ENCODE peak calls at places on chromosome 3, in seven cellular contexts. E is hepatocyte, L is foreskin fibroblast, K is AG09309, U is pancreas, R is left ventricle myocardium inferior, H is heart right ventricle. F is an unnamed sample.

GRCh38 chr3:49554639-49555265 is 475 bp downstream of the BSN start:
- DNase-seq in K (no peak), H (peak; percentile 40), E (peak; percentile 85), L (peak; percentile 70), R (peak; percentile 53), U (no peak), F (no peak)

GRCh38 chr3:150114873-150115570 is 144.3 kb upstream of the PFN2 start:
- DNase-seq in U (no peak), L (peak; percentile 74), K (no peak), E (no peak), R (no peak), H (no peak), F (peak; percentile 43)

GRCh38 chr3:8416965-8417364 is 84.7 kb upstream of the LMCD1 start:
- DNase-seq in K (no peak), R (no peak), U (peak; percentile 65), E (peak; percentile 31), H (no peak), L (peak; percentile 33), F (no peak)

GRCh38 chr3:11522398-11522715 is 121.4 kb downstream of the VGLL4 start:
- DNase-seq in R (no peak), H (no peak), L (no peak), E (no peak), K (no peak), U (no peak), F (no peak)

GRCh38 chr3:183278479-183279088 is 25.5 kb downstream of the B3GNT5 start:
- DNase-seq in K (no peak), U (no peak), H (no peak), E (no peak), L (peak; percentile 87), R (no peak), F (no peak)

GRCh38 chr3:29183346-29184087 is 97.4 kb upstream of the RBMS3 start:
- DNase-seq in E (no peak), U (no peak), R (no peak), K (no peak), L (peak; percentile 80), H (no peak), F (peak; percentile 69)

GRCh38 chr3:45644467-45645201 is 44.6 kb upstream of the SACM1L start:
- DNase-seq in K (no peak), L (peak; percentile 89), R (no peak), H (no peak), U (no peak), E (no peak), F (peak; percentile 60)

GRCh38 chr3:56782900-56783299 is 18.8 kb downstream of the ARHGEF3 start:
- DNase-seq in E (no peak), K (no peak), L (no peak), H (no peak), R (no peak), U (no peak), F (no peak)

GRCh38 chr3:195813916-195814486 is 2.3 kb upstream of the MUC4 start:
- DNase-seq in R (no peak), E (no peak), L (no peak), H (no peak), U (no peak), K (no peak), F (no peak)

GRCh38 chr3:109224333-109224732 is 87.8 kb downstream of the C3orf85 start:
- DNase-seq in H (no peak), U (peak; percentile 38), R (no peak), K (no peak), L (no peak), E (peak; percentile 52), F (no peak)

GRCh38 chr3:150106752-150107428 is 136.2 kb upstream of the PFN2 start:
- DNase-seq in K (peak; percentile 92), L (peak; percentile 90), U (no peak), R (no peak), E (peak; percentile 56), H (no peak), F (peak; percentile 97)

GRCh38 chr3:20040476-20041196 is 390 bp downstream of the KAT2B start:
- DNase-seq in K (no peak), E (peak; percentile 90), L (peak; percentile 83), U (peak; percentile 69), R (peak; percentile 83), H (peak; percentile 79), F (no peak)

GRCh38 chr3:25429960-25430941 is 2.2 kb downstream of the RARB start:
- DNase-seq in L (no peak), R (no peak), H (no peak), U (no peak), E (no peak), K (no peak), F (no peak)

GRCh38 chr3:78050276-78051080 is 1010.6 kb downstream of the ROBO2 start:
- DNase-seq in H (no peak), E (no peak), R (no peak), K (no peak), U (no peak), L (peak; percentile 28), F (no peak)

GRCh38 chr3:355622-356021 is 159.1 kb downstream of the CHL1 start:
- DNase-seq in E (no peak), K (peak; percentile 7), U (no peak), L (no peak), R (no peak), H (no peak), F (no peak)

GRCh38 chr3:161409069-161409468 is 37.8 kb upstream of the SPTSSB start:
- DNase-seq in U (peak; percentile 26), R (no peak), H (peak; percentile 41), E (peak; percentile 61), K (no peak), L (peak; percentile 76), F (no peak)

GRCh38 chr3:114848643-114849350 is 298.3 kb downstream of the ZBTB20 start:
- DNase-seq in H (no peak), E (no peak), K (no peak), R (no peak), U (peak; percentile 11), L (no peak), F (no peak)

GRCh38 chr3:112048911-112049310 is 14.4 kb downstream of the TMPRSS7 start:
- DNase-seq in E (no peak), U (no peak), H (no peak), R (no peak), K (no peak), L (no peak), F (no peak)

GRCh38 chr3:87473944-87474343 is 197.6 kb upstream of the POU1F1 start:
- DNase-seq in E (no peak), K (no peak), U (no peak), H (no peak), R (no peak), L (no peak), F (no peak)

GRCh38 chr3:35974872-35975271 is 335.5 kb downstream of the ARPP21 start:
- DNase-seq in K (no peak), R (no peak), H (no peak), U (no peak), E (no peak), L (no peak), F (no peak)

GRCh38 chr3:23808525-23808924 is 2.8 kb downstream of the UBE2E1 start:
- DNase-seq in U (no peak), R (no peak), H (no peak), L (no peak), E (no peak), K (no peak), F (no peak)
- H3K4me3 ChIP-seq in U (no peak overlapping the region), R (peak overlapping the region; percentile 95), H (no peak overlapping the region), L (peak overlapping the region; percentile 77), E (no peak overlapping the region), K (no peak overlapping the region), F (no peak overlapping the region)

DNA sequence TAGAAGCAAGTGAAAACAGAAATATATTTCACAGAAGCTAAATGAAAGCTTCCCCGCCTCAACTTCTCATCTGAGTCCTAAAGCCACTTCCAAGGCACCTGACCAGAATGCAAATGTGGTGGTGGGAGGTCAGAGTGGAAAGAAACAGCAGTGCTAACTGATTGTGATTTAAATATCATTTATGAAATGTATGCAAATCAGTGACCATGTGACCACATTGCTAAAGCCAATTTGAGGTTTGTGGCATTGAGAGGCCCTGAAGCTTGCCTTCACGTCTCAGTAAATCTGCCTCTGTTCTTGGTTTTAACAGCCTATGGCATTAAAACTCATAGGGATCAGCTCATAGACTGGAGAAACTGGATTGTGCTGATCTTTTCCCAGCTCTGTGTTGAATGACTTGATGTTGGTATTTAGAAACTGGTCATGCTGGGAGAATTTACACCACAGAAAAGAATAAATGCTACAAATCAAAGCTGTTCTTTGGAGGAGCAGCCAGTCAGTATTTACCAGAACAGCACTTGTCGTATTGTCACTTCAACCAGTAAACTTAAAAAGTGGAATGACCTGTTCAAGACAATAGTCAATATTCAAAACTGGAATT is 481.4 kb upstream of the ALCAM start:
- DNase-seq in R (no peak), L (no peak), E (no peak), H (no peak), K (no peak), U (no peak), F (no peak)
- H3K4me3 ChIP-seq in R (no peak overlapping the region), L (no peak overlapping the region), E (no peak overlapping the region), H (no peak overlapping the region), K (no peak overlapping the region), U (no peak overlapping the region), F (no peak overlapping the region)

DNA sequence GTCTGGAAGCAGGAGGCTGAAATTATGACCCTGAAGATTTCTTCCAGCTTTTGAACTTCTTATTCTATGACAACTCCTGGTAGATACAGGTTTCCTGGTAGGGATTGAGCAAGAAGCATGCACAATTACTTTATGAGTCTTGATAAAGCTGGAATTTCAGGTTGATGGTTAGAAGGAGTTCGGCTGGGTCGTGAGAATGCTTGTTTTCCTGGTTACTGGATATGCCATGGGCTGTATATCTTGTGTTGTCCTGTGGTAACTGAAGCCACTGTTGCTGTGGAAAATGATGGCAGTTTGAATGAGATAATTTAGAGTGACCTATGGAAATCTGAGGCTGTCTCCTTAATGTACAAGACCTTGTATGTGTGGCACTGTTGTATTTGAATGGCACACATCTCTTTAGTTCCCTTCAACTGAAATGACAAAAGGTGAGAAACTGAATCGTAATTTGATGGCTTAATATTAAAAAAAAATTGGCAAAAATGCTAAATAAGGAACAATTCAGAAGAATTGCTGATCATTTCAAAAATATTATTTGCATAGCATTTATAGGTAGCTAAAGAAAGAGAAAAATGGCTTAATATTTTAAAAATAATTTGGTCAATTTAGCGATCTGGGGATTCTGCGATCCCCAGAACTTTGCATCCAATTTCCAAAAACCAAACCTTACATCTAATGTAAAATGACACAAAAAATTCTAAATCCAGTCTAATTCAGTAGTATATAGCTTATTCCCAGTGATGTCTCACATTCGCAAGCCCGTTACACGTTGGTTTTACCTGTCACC is 1.1 kb upstream of the UBE2E1 start:
- DNase-seq in U (no peak), E (peak; percentile 37), H (no peak), K (no peak), R (no peak), L (no peak), F (no peak)
- H3K4me3 ChIP-seq in U (no peak overlapping the region), E (no peak overlapping the region), H (no peak overlapping the region), K (no peak overlapping the region), R (no peak overlapping the region), L (no peak overlapping the region), F (no peak overlapping the region)

GRCh38 chr3:152350764-152351163 is 82.0 kb downstream of the MBNL1 start:
- DNase-seq in R (no peak), H (no peak), U (no peak), L (no peak), E (no peak), K (no peak), F (no peak)
- H3K4me3 ChIP-seq in R (no peak overlapping the region), H (no peak overlapping the region), U (no peak overlapping the region), L (no peak overlapping the region), E (no peak overlapping the region), K (no peak overlapping the region), F (no peak overlapping the region)

DNA sequence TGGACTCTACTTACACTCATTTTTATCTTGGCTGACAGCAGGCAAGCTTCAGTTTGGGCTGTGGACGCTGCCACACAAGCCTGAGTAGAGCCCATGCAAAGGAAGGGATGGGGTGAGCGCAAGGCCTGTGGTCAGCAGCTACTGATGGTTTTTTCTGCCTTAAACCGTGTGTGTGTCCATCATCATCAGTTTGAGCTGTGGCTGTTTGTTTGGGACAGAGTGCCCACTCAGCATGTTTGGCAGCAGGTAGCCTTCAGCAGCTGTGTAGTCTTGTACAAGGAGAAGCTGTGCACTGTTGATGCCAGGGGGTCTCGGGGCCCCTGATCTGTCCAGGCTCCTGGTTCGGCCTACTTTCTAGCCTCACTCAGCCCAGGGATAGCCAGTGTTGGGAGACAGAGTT is 3.5 kb downstream of the RBM15B start:
- DNase-seq in K (no peak), R (no peak), H (no peak), E (no peak), U (no peak), L (no peak), F (no peak)
- H3K4me3 ChIP-seq in K (no peak overlapping the region), R (no peak overlapping the region), H (no peak overlapping the region), E (no peak overlapping the region), U (no peak overlapping the region), L (no peak overlapping the region), F (no peak overlapping the region)